ENCODE peak calls at places on chromosomes 2 and 18, in seven cellular contexts. Q is psoas muscle; X is CD8-positive, alpha-beta T cell; D is heart left ventricle; S is cardiac muscle cell; T is thoracic aorta; Z is brain microvascular endothelial cell. J is an unnamed sample.

GRCh38 chr2:105626391-105626990 is 118.2 kb upstream of the NCK2 start:
- DNase-seq in Q (no peak), X (no peak), D (no peak), S (no peak), T (no peak), Z (no peak), J (no peak)

GRCh38 chr2:6423944-6424343 is 441.8 kb downstream of the CMPK2 start:
- DNase-seq in Q (no peak), X (no peak), D (no peak), S (no peak), T (no peak), Z (no peak), J (no peak)

GRCh38 chr2:191892391-191892790 is 45.5 kb upstream of the CAVIN2 start:
- DNase-seq in Q (no peak), X (no peak), D (no peak), S (no peak), T (no peak), Z (peak), J (no peak)

GRCh38 chr18:10284571-10285282 is 169.7 kb upstream of the APCDD1 start:
- DNase-seq in Q (no peak), X (no peak), D (no peak), S (no peak), T (no peak), Z (no peak), J (no peak)

GRCh38 chr2:37230581-37230980 is 815 bp downstream of the CEBPZ start:
- DNase-seq in Q (no peak), X (no peak), D (no peak), S (peak), T (no peak), Z (no peak), J (no peak)

GRCh38 chr18:54080854-54081253 is 143.6 kb downstream of the MBD2 start:
- DNase-seq in Q (no peak), X (no peak), D (no peak), S (no peak), T (no peak), Z (no peak), J (no peak)

GRCh38 chr2:112161431-112162145 is 23.4 kb downstream of the FBLN7 start:
- DNase-seq in Q (no peak), X (no peak), D (no peak), S (no peak), T (no peak), Z (no peak), J (no peak)

GRCh38 chr2:183868153-183868552 is 730.2 kb upstream of the ZNF804A start:
- DNase-seq in Q (no peak), X (no peak), D (no peak), S (no peak), T (no peak), Z (peak), J (no peak)

GRCh38 chr18:24470805-24471204 is 10.4 kb downstream of the HRH4 start:
- DNase-seq in Q (no peak), X (no peak), D (no peak), S (no peak), T (no peak), Z (no peak), J (no peak)

GRCh38 chr18:37403100-37403781 is 162.4 kb downstream of the CELF4 start:
- DNase-seq in Q (peak), X (no peak), D (peak), S (peak), T (no peak), Z (peak), J (no peak)

DNA sequence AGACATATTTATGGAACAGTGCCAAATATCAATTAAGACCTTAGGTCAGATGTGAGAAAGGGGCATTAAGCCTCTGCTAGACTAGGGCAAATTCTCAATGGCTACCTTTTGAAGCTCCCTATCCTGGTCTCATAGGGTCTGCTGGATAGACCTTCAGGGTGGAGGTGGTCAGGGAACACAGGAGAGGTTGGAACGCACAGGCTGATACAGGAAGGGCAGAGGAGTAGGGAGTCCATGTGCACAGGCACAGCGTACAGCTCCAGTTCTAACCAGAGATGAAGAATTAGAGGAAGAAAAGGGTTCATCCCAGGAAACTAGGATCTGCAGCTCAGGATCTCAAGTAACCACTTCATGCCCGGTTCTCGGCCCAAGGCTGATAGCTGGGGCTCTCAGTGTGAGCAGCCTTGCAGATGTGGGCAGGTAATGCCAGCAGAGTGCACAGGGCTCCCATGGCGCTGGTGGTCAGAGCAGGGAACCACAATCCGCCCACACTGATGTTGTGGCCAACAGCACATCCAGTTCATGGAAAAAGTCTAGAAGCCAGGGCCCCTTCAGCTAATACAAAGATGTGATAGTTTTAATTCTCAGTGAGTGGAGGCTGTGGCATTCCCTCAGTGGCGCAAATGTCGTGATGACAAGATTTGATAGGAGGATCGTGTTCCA is 3.4 kb upstream of the EVA1A start:
- DNase-seq in Q (no peak), X (no peak), D (no peak), S (no peak), T (no peak), Z (no peak), J (no peak)
- H3K27ac ChIP-seq in Q (no peak), X (no peak), D (no peak), S (no peak), T (no peak), Z (no peak), J (no peak)

GRCh38 chr2:169077674-169078240 is 8.4 kb downstream of the DHRS9 start:
- DNase-seq in Q (no peak), X (no peak), D (no peak), S (peak), T (no peak), Z (no peak), J (no peak)
- H3K27ac ChIP-seq in Q (no peak), X (no peak), D (peak), S (peak), T (no peak), Z (no peak), J (no peak)

DNA sequence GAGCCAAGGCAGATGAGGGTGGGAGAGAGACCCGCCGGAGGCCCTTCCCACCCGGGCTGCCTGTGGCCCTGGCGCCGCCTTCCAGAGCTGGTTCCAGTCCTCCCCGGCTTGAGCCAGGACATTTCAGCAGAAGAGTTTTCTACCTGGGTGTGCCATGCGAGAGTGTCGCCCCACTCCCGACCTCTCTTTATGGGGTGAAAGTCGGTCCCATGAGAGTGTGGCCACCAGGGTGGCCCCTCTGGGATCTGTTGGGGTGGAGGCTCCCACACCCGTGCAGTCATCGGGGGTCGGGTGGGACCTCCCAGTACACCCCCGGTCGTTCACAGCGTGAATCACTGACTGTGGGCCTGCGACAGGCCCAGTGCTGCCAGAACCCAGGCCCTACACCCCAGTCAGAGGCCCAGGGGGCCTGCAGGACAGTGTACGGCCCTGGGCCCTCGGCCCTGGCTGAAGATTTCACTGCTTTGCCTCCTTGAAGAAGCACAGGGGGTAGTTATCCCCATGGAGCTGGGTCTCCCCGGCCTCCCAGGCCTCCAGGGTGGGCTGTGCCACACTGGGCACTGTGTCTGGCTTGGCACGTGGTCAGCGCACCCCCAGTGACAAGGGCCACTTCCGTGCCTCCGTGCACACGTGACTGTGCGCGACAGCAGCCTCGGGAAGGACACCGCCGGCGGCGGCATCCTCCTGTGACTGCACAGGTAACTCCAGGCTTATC is 5.9 kb downstream of the NFATC1 start:
- DNase-seq in Q (peak), X (no peak), D (no peak), S (no peak), T (no peak), Z (no peak), J (no peak)
- H3K27ac ChIP-seq in Q (peak), X (peak), D (peak), S (no peak), T (no peak), Z (no peak), J (no peak)

GRCh38 chr2:240896394-240896793 is 438 bp upstream of the MAB21L4 start:
- DNase-seq in Q (no peak), X (no peak), D (no peak), S (no peak), T (no peak), Z (no peak), J (no peak)
- H3K27ac ChIP-seq in Q (no peak), X (no peak), D (no peak), S (no peak), T (no peak), Z (no peak), J (no peak)

J was measured in substantia nigra.